ENCODE peak calls at places on chromosome 2, in five cellular contexts. H, Z, L, I and D are unnamed samples.

GRCh38 chr2:150548527-150548926 is 61.1 kb upstream of the RND3 start:
- DNase-seq in I (peak), L (no peak), H (peak), Z (no peak), D (peak)

GRCh38 chr2:31415421-31415820 is 879 bp upstream of the XDH start:
- DNase-seq in Z (no peak), I (no peak), L (no peak), H (peak), D (no peak)

GRCh38 chr2:163155279-163155883 is 316.8 kb upstream of the KCNH7 start:
- DNase-seq in H (peak), Z (peak), I (peak), L (no peak), D (peak)

GRCh38 chr2:143347303-143347702 is 218.1 kb downstream of the ARHGAP15 start:
- DNase-seq in I (no peak), H (no peak), Z (peak), L (no peak), D (no peak)

GRCh38 chr2:142973822-142974207 is 96.4 kb downstream of the KYNU start:
- DNase-seq in I (no peak), H (peak), Z (no peak), L (no peak), D (no peak)

GRCh38 chr2:216553841-216554240 is 55.2 kb downstream of the RPL37A start:
- DNase-seq in Z (no peak), L (no peak), I (no peak), H (no peak), D (no peak)

GRCh38 chr2:215826838-215827441 is 186.4 kb downstream of the MREG start:
- DNase-seq in I (peak), Z (no peak), H (no peak), L (no peak), D (no peak)

GRCh38 chr2:239407112-239407511 is 6.3 kb upstream of the HDAC4 start:
- DNase-seq in L (no peak), Z (no peak), I (no peak), H (no peak), D (no peak)

GRCh38 chr2:224072541-224073188 is 33.6 kb upstream of the SERPINE2 start:
- DNase-seq in H (no peak), I (no peak), L (peak), Z (no peak), D (no peak)